ENCODE peak calls at places on chromosomes 11 and 22, in nine cellular contexts. Q, F, W, N, S, Y, I, P and J are unnamed samples.

GRCh38 chr22:45077286-45077685 is 67.5 kb upstream of the PHF21B start:
- DNase-seq in Y (no peak), S (no peak), W (no peak), P (no peak), Q (no peak), I (no peak), F (no peak), N (no peak), J (no peak)

GRCh38 chr22:25057013-25057881 is 104.7 kb downstream of the KIAA1671 start:
- DNase-seq in F (peak), N (peak), S (peak), Y (peak), P (peak), Q (no peak), W (peak), I (peak), J (peak)

GRCh38 chr11:71440021-71440755 is 8.0 kb downstream of the DHCR7 start:
- DNase-seq in N (no peak), W (no peak), S (no peak), Y (no peak), I (no peak), P (no peak), F (no peak), Q (no peak), J (no peak)

GRCh38 chr11:44403176-44403575 is 93.2 kb upstream of the ALX4 start:
- DNase-seq in I (no peak), F (no peak), W (no peak), Y (no peak), Q (no peak), P (no peak), N (no peak), S (no peak), J (no peak)

GRCh38 chr11:118912742-118913410 is 12.8 kb downstream of the BCL9L start:
- DNase-seq in F (peak), P (no peak), W (no peak), N (peak), Q (no peak), I (no peak), Y (no peak), S (no peak), J (peak)

GRCh38 chr11:10673476-10674062 is 20.0 kb downstream of the IRAG1 start:
- DNase-seq in Y (no peak), I (no peak), W (no peak), S (no peak), Q (no peak), F (no peak), P (no peak), N (no peak), J (no peak)

GRCh38 chr11:27367881-27368280 is 4.9 kb upstream of the CCDC34 start:
- DNase-seq in W (no peak), F (no peak), Q (no peak), I (no peak), S (no peak), P (no peak), N (no peak), Y (no peak), J (no peak)

GRCh38 chr22:46328797-46329196 is 6.7 kb upstream of the TRMU start:
- DNase-seq in S (no peak), W (no peak), Y (no peak), I (no peak), F (no peak), N (no peak), P (no peak), Q (no peak), J (no peak)

GRCh38 chr11:106723071-106723470 is 295.2 kb downstream of the GUCY1A2 start:
- DNase-seq in I (no peak), S (no peak), N (no peak), Y (no peak), P (no peak), F (no peak), Q (peak), W (no peak), J (no peak)